ENCODE peak calls at places on chromosomes 2 and 18, in five cellular contexts. One of them, this sample, is unnamed.

GRCh38 chr18:36298113-36298701 is 694 bp downstream of the FHOD3 start:
- DNase-seq in NCI-H1105: peak; percentile 51
- DNase-seq in stimulated activated CD4-positive, alpha-beta T cell treated with anti-CD3 and anti-CD28 coated beads, Interleukin-4, amount 100 ng/mL, for 24 hours: no peak
- DNase-seq in ecto neural progenitor cell: peak; percentile 80
- DNase-seq in NCI-H2029: no peak
- DNase-seq in this sample: no peak

GRCh38 chr18:46842583-46842982 is 74.7 kb downstream of the PIAS2 start:
- DNase-seq in NCI-H1105: no peak
- DNase-seq in stimulated activated CD4-positive, alpha-beta T cell treated with anti-CD3 and anti-CD28 coated beads, Interleukin-4, amount 100 ng/mL, for 24 hours: no peak
- DNase-seq in ecto neural progenitor cell: no peak
- DNase-seq in NCI-H2029: no peak
- DNase-seq in this sample: no peak

GRCh38 chr2:102668171-102668570 is 48.8 kb downstream of the SLC9A2 start:
- DNase-seq in NCI-H1105: no peak
- DNase-seq in stimulated activated CD4-positive, alpha-beta T cell treated with anti-CD3 and anti-CD28 coated beads, Interleukin-4, amount 100 ng/mL, for 24 hours: no peak
- DNase-seq in ecto neural progenitor cell: no peak
- DNase-seq in NCI-H2029: no peak
- DNase-seq in this sample: no peak

GRCh38 chr18:69469444-69469919 is 68.8 kb downstream of the DOK6 start:
- DNase-seq in NCI-H1105: no peak
- DNase-seq in stimulated activated CD4-positive, alpha-beta T cell treated with anti-CD3 and anti-CD28 coated beads, Interleukin-4, amount 100 ng/mL, for 24 hours: peak; percentile 56
- DNase-seq in ecto neural progenitor cell: no peak
- DNase-seq in NCI-H2029: peak; percentile 51
- DNase-seq in this sample: no peak

GRCh38 chr2:287471-287885 is 413 bp downstream of the ALKAL2 start:
- DNase-seq in NCI-H1105: no peak
- DNase-seq in stimulated activated CD4-positive, alpha-beta T cell treated with anti-CD3 and anti-CD28 coated beads, Interleukin-4, amount 100 ng/mL, for 24 hours: no peak
- DNase-seq in ecto neural progenitor cell: peak; percentile 61
- DNase-seq in NCI-H2029: no peak
- DNase-seq in this sample: no peak

GRCh38 chr18:23300211-23300887 is 152.7 kb upstream of the RIOK3 start:
- DNase-seq in NCI-H1105: no peak
- DNase-seq in stimulated activated CD4-positive, alpha-beta T cell treated with anti-CD3 and anti-CD28 coated beads, Interleukin-4, amount 100 ng/mL, for 24 hours: no peak
- DNase-seq in ecto neural progenitor cell: no peak
- DNase-seq in NCI-H2029: no peak
- DNase-seq in this sample: no peak

GRCh38 chr2:85987266-85988178 is 98.7 kb upstream of the ST3GAL5 start:
- DNase-seq in NCI-H1105: no peak
- DNase-seq in stimulated activated CD4-positive, alpha-beta T cell treated with anti-CD3 and anti-CD28 coated beads, Interleukin-4, amount 100 ng/mL, for 24 hours: no peak
- DNase-seq in ecto neural progenitor cell: no peak
- DNase-seq in NCI-H2029: no peak
- DNase-seq in this sample: no peak

GRCh38 chr2:150204449-150204848 is 283.0 kb downstream of the RND3 start:
- DNase-seq in NCI-H1105: no peak
- DNase-seq in stimulated activated CD4-positive, alpha-beta T cell treated with anti-CD3 and anti-CD28 coated beads, Interleukin-4, amount 100 ng/mL, for 24 hours: no peak
- DNase-seq in ecto neural progenitor cell: no peak
- DNase-seq in NCI-H2029: no peak
- DNase-seq in this sample: no peak

GRCh38 chr2:15800489-15801329 is 139.6 kb upstream of the MYCN start:
- DNase-seq in NCI-H1105: no peak
- DNase-seq in stimulated activated CD4-positive, alpha-beta T cell treated with anti-CD3 and anti-CD28 coated beads, Interleukin-4, amount 100 ng/mL, for 24 hours: no peak
- DNase-seq in ecto neural progenitor cell: no peak
- DNase-seq in NCI-H2029: no peak
- DNase-seq in this sample: no peak

GRCh38 chr18:43662657-43663056 is 385.4 kb upstream of the SYT4 start:
- DNase-seq in NCI-H1105: no peak
- DNase-seq in stimulated activated CD4-positive, alpha-beta T cell treated with anti-CD3 and anti-CD28 coated beads, Interleukin-4, amount 100 ng/mL, for 24 hours: no peak
- DNase-seq in ecto neural progenitor cell: no peak
- DNase-seq in NCI-H2029: no peak
- DNase-seq in this sample: no peak

GRCh38 chr2:231583982-231584381 is 8.7 kb upstream of the TEX44 start:
- DNase-seq in NCI-H1105: no peak
- DNase-seq in stimulated activated CD4-positive, alpha-beta T cell treated with anti-CD3 and anti-CD28 coated beads, Interleukin-4, amount 100 ng/mL, for 24 hours: no peak
- DNase-seq in ecto neural progenitor cell: no peak
- DNase-seq in NCI-H2029: no peak
- DNase-seq in this sample: no peak

GRCh38 chr2:147171961-147172360 is 672.9 kb upstream of the ACVR2A start:
- DNase-seq in NCI-H1105: no peak
- DNase-seq in stimulated activated CD4-positive, alpha-beta T cell treated with anti-CD3 and anti-CD28 coated beads, Interleukin-4, amount 100 ng/mL, for 24 hours: no peak
- DNase-seq in ecto neural progenitor cell: no peak
- DNase-seq in NCI-H2029: no peak
- DNase-seq in this sample: no peak

GRCh38 chr2:164842624-164842966 is 972 bp upstream of the COBLL1 start:
- DNase-seq in NCI-H1105: no peak
- DNase-seq in stimulated activated CD4-positive, alpha-beta T cell treated with anti-CD3 and anti-CD28 coated beads, Interleukin-4, amount 100 ng/mL, for 24 hours: no peak
- DNase-seq in ecto neural progenitor cell: no peak
- DNase-seq in NCI-H2029: no peak
- DNase-seq in this sample: no peak

GRCh38 chr2:69032336-69032735 is 19.4 kb downstream of the ANTXR1 start:
- DNase-seq in NCI-H1105: no peak
- DNase-seq in stimulated activated CD4-positive, alpha-beta T cell treated with anti-CD3 and anti-CD28 coated beads, Interleukin-4, amount 100 ng/mL, for 24 hours: no peak
- DNase-seq in ecto neural progenitor cell: no peak
- DNase-seq in NCI-H2029: no peak
- DNase-seq in this sample: peak; percentile 30

GRCh38 chr2:98829586-98830270 is 98.8 kb upstream of the MGAT4A start:
- DNase-seq in NCI-H1105: no peak
- DNase-seq in stimulated activated CD4-positive, alpha-beta T cell treated with anti-CD3 and anti-CD28 coated beads, Interleukin-4, amount 100 ng/mL, for 24 hours: no peak
- DNase-seq in ecto neural progenitor cell: no peak
- DNase-seq in NCI-H2029: no peak
- DNase-seq in this sample: no peak

GRCh38 chr18:48605408-48605845 is 66.6 kb downstream of the CTIF start:
- DNase-seq in NCI-H1105: no peak
- DNase-seq in stimulated activated CD4-positive, alpha-beta T cell treated with anti-CD3 and anti-CD28 coated beads, Interleukin-4, amount 100 ng/mL, for 24 hours: no peak
- DNase-seq in ecto neural progenitor cell: peak; percentile 68
- DNase-seq in NCI-H2029: no peak
- DNase-seq in this sample: no peak

GRCh38 chr18:70363861-70364260 is 75.0 kb downstream of the SOCS6 start:
- DNase-seq in NCI-H1105: no peak
- DNase-seq in stimulated activated CD4-positive, alpha-beta T cell treated with anti-CD3 and anti-CD28 coated beads, Interleukin-4, amount 100 ng/mL, for 24 hours: no peak
- DNase-seq in ecto neural progenitor cell: no peak
- DNase-seq in NCI-H2029: no peak
- DNase-seq in this sample: peak; percentile 13

GRCh38 chr18:45844938-45845337 is 19.5 kb downstream of the SIGLEC15 start:
- DNase-seq in NCI-H1105: peak; percentile 60
- DNase-seq in stimulated activated CD4-positive, alpha-beta T cell treated with anti-CD3 and anti-CD28 coated beads, Interleukin-4, amount 100 ng/mL, for 24 hours: no peak
- DNase-seq in ecto neural progenitor cell: no peak
- DNase-seq in NCI-H2029: peak; percentile 37
- DNase-seq in this sample: no peak

GRCh38 chr2:182616471-182617393 is 99.3 kb upstream of the DNAJC10 start:
- DNase-seq in NCI-H1105: no peak
- DNase-seq in stimulated activated CD4-positive, alpha-beta T cell treated with anti-CD3 and anti-CD28 coated beads, Interleukin-4, amount 100 ng/mL, for 24 hours: no peak
- DNase-seq in ecto neural progenitor cell: no peak
- DNase-seq in NCI-H2029: no peak
- DNase-seq in this sample: peak; percentile 71

GRCh38 chr2:11160731-11161455 is 5.6 kb downstream of the SLC66A3 start:
- DNase-seq in NCI-H1105: no peak
- DNase-seq in stimulated activated CD4-positive, alpha-beta T cell treated with anti-CD3 and anti-CD28 coated beads, Interleukin-4, amount 100 ng/mL, for 24 hours: no peak
- DNase-seq in ecto neural progenitor cell: no peak
- DNase-seq in NCI-H2029: no peak
- DNase-seq in this sample: no peak

GRCh38 chr2:218284106-218284811 is 8.0 kb downstream of the TMBIM1 start:
- DNase-seq in NCI-H1105: no peak
- DNase-seq in stimulated activated CD4-positive, alpha-beta T cell treated with anti-CD3 and anti-CD28 coated beads, Interleukin-4, amount 100 ng/mL, for 24 hours: peak; percentile 73
- DNase-seq in ecto neural progenitor cell: no peak
- DNase-seq in NCI-H2029: no peak
- DNase-seq in this sample: no peak

GRCh38 chr2:119646149-119646548 is 32.9 kb upstream of the TMEM177 start:
- DNase-seq in NCI-H1105: no peak
- DNase-seq in stimulated activated CD4-positive, alpha-beta T cell treated with anti-CD3 and anti-CD28 coated beads, Interleukin-4, amount 100 ng/mL, for 24 hours: no peak
- DNase-seq in ecto neural progenitor cell: no peak
- DNase-seq in NCI-H2029: no peak
- DNase-seq in this sample: no peak

GRCh38 chr2:131056204-131056975 is 36.9 kb downstream of the FAM168B start:
- DNase-seq in NCI-H1105: no peak
- DNase-seq in stimulated activated CD4-positive, alpha-beta T cell treated with anti-CD3 and anti-CD28 coated beads, Interleukin-4, amount 100 ng/mL, for 24 hours: no peak
- DNase-seq in ecto neural progenitor cell: no peak
- DNase-seq in NCI-H2029: no peak
- DNase-seq in this sample: no peak

GRCh38 chr2:168174761-168175160 is 72.6 kb downstream of the STK39 start:
- DNase-seq in NCI-H1105: no peak
- DNase-seq in stimulated activated CD4-positive, alpha-beta T cell treated with anti-CD3 and anti-CD28 coated beads, Interleukin-4, amount 100 ng/mL, for 24 hours: no peak
- DNase-seq in ecto neural progenitor cell: no peak
- DNase-seq in NCI-H2029: no peak
- DNase-seq in this sample: no peak